ENCODE peak calls at places on chromosomes 16 and 17, in four cellular contexts. B is H1, M is HepG2, G is K562. D is an unnamed sample.
A peak's percentile ranks its signal among the peaks of the same experiment; 100 is the strongest.

GRCh38 chr17:80109066-80109618 is 7.8 kb downstream of the GAA start:
- DNase-seq in B (no peak), M (no peak), G (no peak), D (no peak)

GRCh38 chr17:15655162-15655561 is 28.9 kb downstream of the TRIM16 start:
- DNase-seq in G (no peak), B (no peak), M (no peak), D (no peak)

GRCh38 chr16:22192261-22193133 is 13.6 kb upstream of the EEF2K start:
- DNase-seq in B (no peak), M (peak; percentile 98), G (peak; percentile 81), D (peak; percentile 85)

GRCh38 chr16:58264961-58265479 is 29.8 kb downstream of the PRSS54 start:
- DNase-seq in G (peak; percentile 79), M (no peak), B (no peak), D (no peak)

GRCh38 chr16:11250091-11250785 is 5.8 kb downstream of the SOCS1 start:
- DNase-seq in M (no peak), G (no peak), B (no peak), D (no peak)

GRCh38 chr16:886084-886543 is 84.7 kb downstream of the LMF1 start:
- DNase-seq in G (no peak), M (no peak), B (no peak), D (no peak)

GRCh38 chr16:10957771-10958486 is 13.6 kb downstream of the CLEC16A start:
- DNase-seq in M (no peak), B (no peak), G (no peak), D (no peak)

GRCh38 chr16:1442697-1443096 is 1.7 kb downstream of the CCDC154 start:
- DNase-seq in B (no peak), G (no peak), M (no peak), D (no peak)

GRCh38 chr17:48725005-48725293 is 2.0 kb downstream of the PRAC2 start:
- DNase-seq in M (no peak), G (no peak), B (no peak), D (no peak)

GRCh38 chr17:81870978-81871386 is at the start of gene ARHGDIA:
- DNase-seq in G (no peak), B (no peak), M (no peak), D (no peak)

GRCh38 chr17:69239611-69240010 is 11.0 kb upstream of the ABCA10 start:
- DNase-seq in G (no peak), M (no peak), B (no peak), D (no peak)

GRCh38 chr17:78803161-78803845 is 21.2 kb upstream of the CYTH1 start:
- DNase-seq in G (no peak), M (no peak), B (no peak), D (no peak)

GRCh38 chr17:4853195-4853762 is 20.1 kb downstream of the MINK1 start:
- DNase-seq in M (no peak), G (no peak), B (no peak), D (no peak)

GRCh38 chr16:10838611-10839270 is 20.1 kb upstream of the TVP23A start:
- DNase-seq in M (no peak), G (no peak), B (no peak), D (no peak)

GRCh38 chr16:24208710-24209109 is 47.4 kb upstream of the CACNG3 start:
- DNase-seq in M (no peak), B (no peak), G (no peak), D (no peak)

GRCh38 chr16:4415538-4416199 is 727 bp downstream of the CORO7 start:
- DNase-seq in B (no peak), M (peak; percentile 16), G (peak; percentile 80), D (no peak)

DNA sequence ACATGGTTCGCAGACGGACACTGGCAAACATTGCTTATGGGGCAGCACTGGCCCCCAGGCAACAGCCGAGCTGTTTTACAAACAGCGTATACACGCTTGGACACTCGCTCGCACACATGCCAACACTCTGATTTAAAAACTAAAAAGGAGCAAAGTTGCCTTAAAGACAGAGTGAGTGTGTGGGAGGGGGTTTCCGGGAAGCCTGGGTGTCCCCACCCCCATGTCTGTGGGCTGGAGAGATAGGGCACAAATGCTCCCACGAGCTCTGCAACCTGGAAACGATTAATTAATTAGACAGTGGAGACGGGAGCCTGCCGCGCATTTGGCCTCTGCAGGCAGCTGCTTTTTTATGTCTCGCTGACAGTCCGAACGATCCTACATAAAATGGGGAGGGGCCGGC is 107.9 kb upstream of the ZNF469 start:
- DNase-seq in M (no peak), B (no peak), G (no peak), D (no peak)
- TF ChIP-seq HDAC6 in M (no peak), B (no peak), G (no peak), D (no peak)

GRCh38 chr17:67682196-67682595 is 35.5 kb upstream of the NOL11 start:
- DNase-seq in B (no peak), M (no peak), G (no peak), D (no peak)
- TF ChIP-seq ATF2 in B (no peak), M (no peak), G (no peak), D (no peak)

GRCh38 chr16:86494039-86494564 is 16.2 kb upstream of the FOXF1 start:
- DNase-seq in M (no peak), B (no peak), G (no peak), D (no peak)
- TF ChIP-seq HDAC6 in M (no peak), B (no peak), G (no peak), D (no peak)

GRCh38 chr17:77774182-77774581 is 184.3 kb upstream of the TNRC6C start:
- DNase-seq in B (no peak), M (no peak), G (no peak), D (no peak)

GRCh38 chr17:77771587-77771986 is 186.9 kb upstream of the TNRC6C start:
- DNase-seq in G (no peak), M (no peak), B (no peak), D (no peak)

GRCh38 chr17:77772461-77772897 is 186.0 kb upstream of the TNRC6C start:
- DNase-seq in B (peak; percentile 38), G (peak; percentile 76), M (peak; percentile 56), D (no peak)

GRCh38 chr17:77771998-77772397 is 186.5 kb upstream of the TNRC6C start:
- DNase-seq in M (no peak), B (no peak), G (no peak), D (no peak)

DNA sequence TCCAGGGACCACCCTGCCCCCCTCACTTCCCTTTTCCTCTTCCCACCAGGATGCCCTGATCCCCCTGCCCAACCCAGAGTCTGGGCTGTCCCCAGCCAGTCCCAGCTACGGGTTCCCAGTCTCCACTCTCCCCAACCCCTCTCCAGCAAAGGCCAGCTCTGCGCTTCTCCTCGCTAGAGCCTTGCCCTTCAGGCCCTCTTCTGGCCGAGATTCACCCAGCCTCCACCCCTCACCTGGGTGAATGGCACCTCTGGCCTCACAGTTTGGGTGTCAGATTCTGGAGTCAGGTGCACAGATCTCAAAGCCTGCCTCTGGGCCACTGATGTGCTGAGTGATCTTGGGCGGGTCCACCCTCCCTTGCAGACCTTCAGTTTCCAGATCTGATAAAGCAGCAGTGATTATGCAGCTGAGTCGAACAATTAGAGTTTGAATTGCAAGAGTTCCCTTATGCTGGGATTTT is 185.6 kb upstream of the TNRC6C start:
- DNase-seq in B (no peak), M (no peak), G (no peak), D (no peak)
- TF ChIP-seq ATF2 in B (no peak), M (no peak), G (no peak), D (no peak)

GRCh38 chr16:87543436-87544191 is 50.8 kb upstream of the ZCCHC14 start:
- DNase-seq in B (no peak), M (no peak), G (no peak), D (no peak)
- TF ChIP-seq HDAC6 in B (no peak), M (no peak), G (no peak), D (no peak)

GRCh38 chr17:75151893-75152292 is 2.4 kb downstream of the JPT1 start:
- DNase-seq in G (peak; percentile 60), B (no peak), M (no peak), D (no peak)
- TF ChIP-seq ATF2 in G (no peak), B (no peak), M (no peak), D (no peak)

DNA sequence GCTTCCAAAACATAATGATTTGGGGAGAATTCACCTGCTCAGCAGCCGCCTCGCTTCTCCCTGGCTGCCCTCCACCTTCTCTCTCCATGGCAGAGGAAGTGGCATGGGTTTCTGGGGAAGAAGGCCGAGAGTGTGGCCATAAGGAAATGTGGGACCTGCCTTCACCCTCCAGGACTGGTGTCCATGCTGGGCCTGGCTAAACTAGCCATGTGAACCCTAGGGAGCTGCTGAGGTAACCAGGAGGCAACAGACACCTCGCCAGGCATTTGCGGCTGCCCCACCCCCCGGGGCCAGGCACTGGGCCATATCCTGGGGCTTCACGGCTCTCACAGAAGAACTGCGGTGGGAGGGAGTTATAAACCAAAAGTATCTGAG is 9.9 kb upstream of the CMTM4 start:
- DNase-seq in G (no peak), B (no peak), M (no peak), D (no peak)
- TF ChIP-seq HDAC6 in G (no peak), B (no peak), M (no peak), D (no peak)

D was measured in GM12878.